ENCODE peak calls at places on chromosomes 2 and 18, in six cellular contexts. G is fibroblast of lung, J is M059J, T is stomach, Z is adrenal gland, I is nucleus accumbens. D is an unnamed sample.

GRCh38 chr2:57544626-57545025 is 502.0 kb upstream of the VRK2 start:
- DNase-seq in J (no peak), Z (no peak), I (no peak), G (no peak), T (no peak), D (no peak)

GRCh38 chr2:26536371-26537068 is 58.6 kb upstream of the OTOF start:
- DNase-seq in I (no peak), Z (no peak), G (no peak), T (no peak), J (no peak), D (no peak)

GRCh38 chr2:49251766-49252165 is 97.5 kb upstream of the FSHR start:
- DNase-seq in G (peak; percentile 55), I (no peak), T (no peak), J (peak; percentile 41), Z (no peak), D (no peak)

GRCh38 chr2:33134086-33134763 is 187.5 kb downstream of the LTBP1 start:
- DNase-seq in Z (peak; percentile 33), I (no peak), G (peak; percentile 100), J (peak; percentile 97), T (peak; percentile 28), D (peak; percentile 95)

GRCh38 chr2:240800241-240800640 is 19.8 kb downstream of the KIF1A start:
- DNase-seq in Z (no peak), J (no peak), I (peak; percentile 44), G (peak; percentile 9), T (no peak), D (peak; percentile 68)

GRCh38 chr18:51123481-51123880 is 74.0 kb downstream of the MEX3C start:
- DNase-seq in Z (no peak), J (no peak), G (no peak), T (no peak), I (no peak), D (no peak)

GRCh38 chr2:121128741-121129659 is 156.0 kb downstream of the TFCP2L1 start:
- DNase-seq in J (peak; percentile 34), I (no peak), G (peak; percentile 17), Z (peak; percentile 44), T (peak; percentile 81), D (peak; percentile 57)

GRCh38 chr18:21955757-21956652 is 213.4 kb upstream of the GATA6 start:
- DNase-seq in T (peak; percentile 91), G (peak; percentile 69), I (peak; percentile 8), Z (peak; percentile 87), J (peak; percentile 64), D (peak; percentile 63)

GRCh38 chr2:50066858-50067257 is 912.5 kb upstream of the FSHR start:
- DNase-seq in J (no peak), T (no peak), I (no peak), G (no peak), Z (no peak), D (no peak)

GRCh38 chr18:35515460-35516130 is 17.8 kb upstream of the INO80C start:
- DNase-seq in G (no peak), J (peak; percentile 44), I (no peak), T (no peak), Z (no peak), D (no peak)

GRCh38 chr2:79669714-79670113 is 156.9 kb downstream of the CTNNA2 start:
- DNase-seq in G (no peak), I (no peak), Z (no peak), J (no peak), T (no peak), D (no peak)

GRCh38 chr18:13416848-13417247 is 198.3 kb downstream of the LDLRAD4 start:
- DNase-seq in I (no peak), Z (no peak), T (no peak), J (no peak), G (no peak), D (no peak)

GRCh38 chr2:158894078-158894477 is 74.4 kb upstream of the TANC1 start:
- DNase-seq in G (no peak), J (peak; percentile 86), I (no peak), Z (peak; percentile 36), T (no peak), D (peak; percentile 75)

GRCh38 chr2:160339726-160340125 is 139.7 kb upstream of the ITGB6 start:
- DNase-seq in Z (no peak), T (no peak), J (no peak), G (no peak), I (no peak), D (no peak)

GRCh38 chr18:3869848-3870247 is 419.9 kb downstream of the TGIF1 start:
- DNase-seq in J (peak; percentile 43), T (no peak), Z (peak; percentile 36), I (no peak), G (peak; percentile 86), D (peak; percentile 13)

GRCh38 chr2:231050018-231050901 is 6.4 kb upstream of the PSMD1 start:
- DNase-seq in I (peak; percentile 28), G (no peak), J (no peak), Z (peak; percentile 58), T (peak; percentile 93), D (no peak)

GRCh38 chr18:51417643-51418483 is 220.4 kb upstream of the MEX3C start:
- DNase-seq in J (no peak), G (no peak), Z (no peak), I (no peak), T (no peak), D (no peak)

GRCh38 chr2:28691774-28692281 is 59.8 kb upstream of the PPP1CB start:
- DNase-seq in Z (peak; percentile 77), I (no peak), J (peak; percentile 85), T (peak; percentile 35), G (peak; percentile 78), D (peak; percentile 74)

GRCh38 chr18:32021756-32022564 is 3.3 kb downstream of the RNF125 start:
- DNase-seq in G (no peak), I (no peak), Z (no peak), J (no peak), T (no peak), D (no peak)

GRCh38 chr18:11713756-11714155 is 24.7 kb downstream of the GNAL start:
- DNase-seq in G (no peak), Z (no peak), T (no peak), J (no peak), I (no peak), D (no peak)

GRCh38 chr18:32767400-32767799 is 5.4 kb downstream of the KLHL14 start:
- DNase-seq in Z (no peak), I (no peak), G (no peak), J (no peak), T (no peak), D (no peak)

GRCh38 chr18:35153609-35154273 is 87.1 kb upstream of the ZNF397 start:
- DNase-seq in I (no peak), J (no peak), G (no peak), T (no peak), Z (no peak), D (no peak)

GRCh38 chr2:172437419-172438063 is 10.2 kb downstream of the ITGA6 start:
- DNase-seq in G (no peak), Z (no peak), J (no peak), T (no peak), I (no peak), D (no peak)

GRCh38 chr2:234044157-234044556 is 6.3 kb upstream of the SPP2 start:
- DNase-seq in I (no peak), G (peak; percentile 97), Z (no peak), J (peak; percentile 91), T (no peak), D (peak; percentile 47)

GRCh38 chr2:60530660-60531276 is 22.7 kb downstream of the BCL11A start:
- DNase-seq in T (peak; percentile 94), Z (peak; percentile 51), J (peak; percentile 11), I (no peak), G (peak; percentile 24), D (peak; percentile 70)

D was measured in Daoy.